ENCODE peak calls at places on chromosome 4, in five cellular contexts. I, P, V, F and R are unnamed samples.

GRCh38 chr4:176498857-176499256 is 179.1 kb downstream of the SPCS3 start:
- DNase-seq in V (peak; percentile 57), I (no peak), F (no peak), P (peak; percentile 65), R (peak; percentile 48)

GRCh38 chr4:81790477-81790876 is 318.8 kb upstream of the RASGEF1B start:
- DNase-seq in V (no peak), I (no peak), F (no peak), P (no peak), R (no peak)

GRCh38 chr4:113116414-113117345 is 67.2 kb downstream of the ANK2 start:
- DNase-seq in I (no peak), F (no peak), V (no peak), P (no peak), R (no peak)

GRCh38 chr4:168741281-168742173 is 244.7 kb downstream of the PALLD start:
- DNase-seq in P (no peak), F (no peak), V (no peak), I (no peak), R (no peak)

GRCh38 chr4:128810331-128810870 is 901 bp downstream of the JADE1 start:
- DNase-seq in F (no peak), P (no peak), I (no peak), V (peak; percentile 65), R (peak; percentile 48)

GRCh38 chr4:164959896-164960295 is 17.6 kb downstream of the TRIM61 start:
- DNase-seq in F (no peak), P (peak; percentile 56), V (peak; percentile 62), I (no peak), R (peak; percentile 28)

GRCh38 chr4:134628074-134628473 is 426.5 kb upstream of the PABPC4L start:
- DNase-seq in V (no peak), I (no peak), P (peak; percentile 1), F (no peak), R (no peak)

GRCh38 chr4:561456-561855 is 14.6 kb downstream of the TMEM271 start:
- DNase-seq in F (no peak), I (no peak), P (no peak), V (no peak), R (no peak)

GRCh38 chr4:124121511-124121934 is 591.0 kb downstream of the ANKRD50 start:
- DNase-seq in I (no peak), F (peak; percentile 17), V (peak; percentile 92), P (peak; percentile 38), R (no peak)

GRCh38 chr4:113355550-113356371 is 306.3 kb downstream of the ANK2 start:
- DNase-seq in P (peak; percentile 90), I (no peak), V (peak; percentile 86), F (peak; percentile 66), R (peak; percentile 85)

GRCh38 chr4:153676491-153676890 is 7.6 kb upstream of the TLR2 start:
- DNase-seq in I (no peak), V (peak; percentile 74), P (peak; percentile 31), F (no peak), R (peak; percentile 30)

GRCh38 chr4:85919488-85919887 is 440.4 kb downstream of the MAPK10 start:
- DNase-seq in I (no peak), V (no peak), P (no peak), F (no peak), R (no peak)

GRCh38 chr4:59956366-59956765 is 1243.8 kb upstream of the ADGRL3 start:
- DNase-seq in I (no peak), V (no peak), F (no peak), P (no peak), R (no peak)

GRCh38 chr4:10620935-10621488 is 63.6 kb downstream of the CLNK start:
- DNase-seq in V (no peak), P (no peak), F (no peak), I (no peak), R (no peak)

GRCh38 chr4:100017627-100018310 is 67.7 kb upstream of the H2AZ1 start:
- DNase-seq in I (no peak), V (peak; percentile 65), F (no peak), P (no peak), R (peak; percentile 59)

GRCh38 chr4:98612318-98613250 is 45.8 kb downstream of the TSPAN5 start:
- DNase-seq in V (no peak), I (no peak), F (no peak), P (no peak), R (no peak)

GRCh38 chr4:89110986-89111832 is at the start of gene TIGD2:
- DNase-seq in P (peak; percentile 88), F (no peak), I (peak; percentile 94), V (peak; percentile 88), R (peak; percentile 87)

GRCh38 chr4:174138616-174139015 is 144.9 kb downstream of the FBXO8 start:
- DNase-seq in I (no peak), F (no peak), V (no peak), P (no peak), R (no peak)

GRCh38 chr4:34731045-34731444 is 1513.3 kb downstream of the ARAP2 start:
- DNase-seq in P (peak; percentile 8), I (no peak), V (peak; percentile 4), F (no peak), R (peak; percentile 40)

GRCh38 chr4:74547042-74547441 is 102.1 kb downstream of the AREG start:
- DNase-seq in V (no peak), P (no peak), F (no peak), I (no peak), R (peak; percentile 26)

GRCh38 chr4:1358421-1359160 is 11.6 kb downstream of the UVSSA start:
- DNase-seq in F (no peak), P (no peak), V (no peak), I (peak; percentile 58), R (no peak)

GRCh38 chr4:729336-730315 is 24.0 kb downstream of the PCGF3 start:
- DNase-seq in V (no peak), P (no peak), I (peak; percentile 63), F (no peak), R (no peak)

GRCh38 chr4:5034206-5034605 is 14.9 kb upstream of the CYTL1 start:
- DNase-seq in I (no peak), P (no peak), F (no peak), V (no peak), R (no peak)

GRCh38 chr4:67762091-67762490 is 7.9 kb upstream of the GNRHR start:
- DNase-seq in F (no peak), V (peak; percentile 65), P (peak; percentile 16), I (no peak), R (peak; percentile 22)

GRCh38 chr4:147755567-147756295 is 23.8 kb downstream of the ARHGAP10 start:
- DNase-seq in I (no peak), P (peak; percentile 21), F (no peak), V (peak; percentile 55), R (no peak)

GRCh38 chr4:73735231-73735630 is 5.1 kb upstream of the CXCL8 start:
- DNase-seq in I (no peak), V (peak; percentile 73), P (peak; percentile 61), F (no peak), R (peak; percentile 90)

GRCh38 chr4:148060264-148061138 is 328.6 kb downstream of the ARHGAP10 start:
- DNase-seq in I (no peak), V (no peak), P (no peak), F (no peak), R (no peak)

GRCh38 chr4:6974138-6974848 is 64.7 kb downstream of the TBC1D14 start:
- DNase-seq in P (peak; percentile 77), F (no peak), I (no peak), V (peak; percentile 87), R (peak; percentile 80)

GRCh38 chr4:129111919-129112318 is 16.0 kb downstream of the C4orf33 start:
- DNase-seq in V (no peak), F (no peak), I (no peak), P (no peak), R (no peak)

GRCh38 chr4:121270384-121270783 is 106.3 kb upstream of the TNIP3 start:
- DNase-seq in V (peak; percentile 53), I (no peak), P (no peak), F (no peak), R (peak; percentile 31)

GRCh38 chr4:3193531-3194203 is 55.3 kb upstream of the MSANTD1 start:
- DNase-seq in I (no peak), F (no peak), P (no peak), V (peak; percentile 28), R (peak; percentile 37)

GRCh38 chr4:42653606-42654560 is 3.0 kb downstream of the ATP8A1 start:
- DNase-seq in I (no peak), P (no peak), V (no peak), F (no peak), R (no peak)

GRCh38 chr4:992297-993110 is 700 bp downstream of the SLC26A1 start:
- DNase-seq in F (no peak), I (peak; percentile 90), P (no peak), V (peak; percentile 51), R (no peak)

GRCh38 chr4:40820101-40820500 is 70.3 kb downstream of the NSUN7 start:
- DNase-seq in V (no peak), P (no peak), I (no peak), F (no peak), R (no peak)

GRCh38 chr4:54657194-54657555 is 582 bp upstream of the KIT start:
- DNase-seq in P (no peak), F (no peak), V (no peak), I (no peak), R (no peak)

GRCh38 chr4:185464184-185464583 is 7.3 kb downstream of the CCDC110 start:
- DNase-seq in V (no peak), F (no peak), P (no peak), I (no peak), R (no peak)

GRCh38 chr4:48041535-48042137 is 25.1 kb downstream of the NIPAL1 start:
- DNase-seq in P (no peak), F (no peak), V (no peak), I (no peak), R (no peak)

GRCh38 chr4:109969909-109970308 is 57.2 kb downstream of the EGF start:
- DNase-seq in I (no peak), P (no peak), V (no peak), F (no peak), R (no peak)